ENCODE peak calls at places on chromosome 1, in six cellular contexts. K is prostate gland, L is sigmoid colon, E is breast epithelium, P is stomach, V is spleen. F is an unnamed sample.

GRCh38 chr1:200740291-200741212 is 1.9 kb downstream of the CAMSAP2 start:
- DNase-seq in K (no peak), L (no peak), E (no peak), P (no peak), V (no peak), F (no peak)

GRCh38 chr1:112956503-112957132 is 622 bp upstream of the SLC16A1 start:
- DNase-seq in K (peak; percentile 10), L (peak; percentile 78), E (no peak), P (no peak), V (no peak), F (peak; percentile 92)

GRCh38 chr1:219085082-219085481 is 88.6 kb upstream of the LYPLAL1 start:
- DNase-seq in K (no peak), L (no peak), E (no peak), P (no peak), V (no peak), F (no peak)

GRCh38 chr1:3339856-3340255 is 114.6 kb upstream of the ARHGEF16 start:
- DNase-seq in K (no peak), L (no peak), E (no peak), P (no peak), V (no peak), F (no peak)

GRCh38 chr1:244049142-244049968 is 1.7 kb upstream of the ZBTB18 start:
- DNase-seq in K (peak; percentile 19), L (peak; percentile 71), E (no peak), P (no peak), V (peak; percentile 94), F (no peak)

GRCh38 chr1:87119741-87120140 is 205.3 kb downstream of the HS2ST1 start:
- DNase-seq in K (no peak), L (no peak), E (no peak), P (no peak), V (no peak), F (peak; percentile 80)

GRCh38 chr1:110877776-110878175 is 4.8 kb downstream of the CD53 start:
- DNase-seq in K (no peak), L (no peak), E (no peak), P (no peak), V (no peak), F (no peak)

GRCh38 chr1:2174348-2175054 is 20.1 kb downstream of the FAAP20 start:
- DNase-seq in K (peak; percentile 55), L (peak; percentile 89), E (no peak), P (peak; percentile 48), V (peak; percentile 86), F (no peak)

GRCh38 chr1:21342961-21343838 is 52.9 kb upstream of the ECE1 start:
- DNase-seq in K (peak; percentile 65), L (peak; percentile 71), E (no peak), P (no peak), V (no peak), F (no peak)

GRCh38 chr1:205458777-205459566 is 3.1 kb upstream of the BLACAT1 start:
- DNase-seq in K (no peak), L (no peak), E (no peak), P (no peak), V (no peak), F (no peak)

GRCh38 chr1:248618878-248619277 is 16.0 kb downstream of the OR2T11 start:
- DNase-seq in K (peak; percentile 23), L (no peak), E (peak; percentile 23), P (peak; percentile 70), V (no peak), F (no peak)

GRCh38 chr1:41370225-41370624 is 9.0 kb downstream of the FOXO6 start:
- DNase-seq in K (no peak), L (no peak), E (no peak), P (no peak), V (no peak), F (no peak)

DNA sequence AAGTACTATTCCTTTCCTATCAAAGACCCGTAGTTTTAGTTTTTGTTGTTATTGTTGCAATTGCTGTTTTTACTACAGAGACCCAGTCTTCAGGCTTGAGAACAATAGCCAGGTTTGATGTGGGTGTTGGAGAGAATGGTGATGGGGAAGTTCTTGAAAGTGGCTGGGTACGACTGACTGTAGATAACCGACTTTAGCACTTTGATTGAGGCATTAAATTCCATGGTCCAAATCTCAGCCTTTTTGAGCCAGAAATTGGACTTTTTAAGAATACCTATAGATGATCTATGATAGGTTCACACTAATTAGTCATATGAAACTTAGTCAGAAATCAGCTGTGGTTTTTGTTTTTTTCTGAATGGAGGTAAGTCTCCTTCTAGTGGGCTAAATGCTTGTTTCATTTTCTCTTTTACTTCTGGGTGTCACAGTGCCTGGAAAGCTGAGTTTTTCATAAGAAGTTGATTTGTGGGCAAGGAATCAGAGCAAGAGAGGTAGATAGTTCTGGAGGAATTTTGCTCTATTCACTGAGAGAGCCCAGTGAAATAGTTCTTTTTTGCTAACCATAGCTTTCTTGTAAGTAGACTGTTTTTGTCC is 2.8 kb downstream of the PPIH start:
- DNase-seq in K (no peak), L (no peak), E (no peak), P (no peak), V (no peak), F (no peak)
- TF ChIP-seq POLR2AphosphoS5 in K (no peak), L (no peak), E (no peak), P (no peak), V (no peak), F (no peak)

DNA sequence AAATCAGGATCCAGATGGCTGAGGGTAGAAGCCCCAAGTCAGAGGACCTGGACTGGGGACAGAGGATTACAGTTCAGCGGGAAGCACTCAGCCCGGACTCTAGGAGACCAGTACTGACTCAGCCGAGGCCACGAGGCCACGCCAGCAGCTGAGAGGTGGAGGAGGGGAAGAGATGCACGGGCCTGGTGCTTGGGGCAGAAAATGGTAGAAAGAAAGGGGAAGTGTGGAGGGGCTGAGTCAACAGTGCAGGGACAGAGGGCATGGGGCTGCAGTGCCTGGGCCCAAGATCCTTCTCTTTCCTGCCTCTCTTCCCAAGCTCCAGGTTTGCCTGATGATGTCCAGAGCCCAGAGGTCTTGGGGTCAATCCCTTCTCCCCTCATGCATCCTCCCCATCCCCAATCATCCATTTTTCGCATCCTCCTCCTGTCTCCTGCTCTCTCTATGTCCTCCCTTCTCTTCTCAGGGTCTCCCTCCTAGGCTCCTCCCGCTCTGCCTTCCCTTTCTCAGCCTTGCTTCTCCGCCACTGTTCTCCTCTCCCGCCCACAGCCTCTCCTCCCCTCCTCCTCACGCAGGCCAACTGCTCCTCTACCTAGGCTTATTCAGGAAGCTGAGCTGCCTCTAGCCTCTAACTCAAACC is 7.7 kb downstream of the ARHGEF2 start:
- DNase-seq in K (no peak), L (peak; percentile 87), E (no peak), P (peak; percentile 51), V (peak; percentile 94), F (no peak)
- TF ChIP-seq POLR2A in K (no peak), L (no peak), E (no peak), P (no peak), V (no peak), F (no peak)

GRCh38 chr1:31765041-31765467 is 914 bp upstream of the ADGRB2 start:
- DNase-seq in K (no peak), L (no peak), E (no peak), P (no peak), V (no peak), F (no peak)
- TF ChIP-seq CTCF in K (no peak), L (no peak), E (no peak), P (peak; percentile 3), V (no peak), F (no peak)

DNA sequence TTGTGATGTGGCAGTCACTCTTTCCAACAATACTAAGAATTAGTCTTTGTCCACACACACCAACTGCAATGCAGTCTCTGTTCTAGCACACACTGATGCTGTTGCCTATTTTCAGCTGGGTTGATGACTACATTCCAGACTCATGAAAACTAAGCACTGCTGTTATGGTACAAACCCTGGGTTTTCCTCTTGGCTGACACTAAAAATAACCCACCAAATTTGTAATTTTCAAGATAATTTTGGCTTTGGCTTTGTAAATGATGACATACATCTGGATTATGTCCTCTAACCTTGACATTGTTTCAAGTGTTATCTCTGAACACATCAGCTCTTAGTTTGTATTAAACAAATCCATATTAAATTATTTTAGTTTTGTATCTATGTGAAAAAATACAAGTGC is 444.8 kb downstream of the PTPRC start:
- DNase-seq in K (no peak), L (no peak), E (no peak), P (no peak), V (no peak), F (no peak)
- TF ChIP-seq POLR2AphosphoS5 in K (no peak), L (no peak), E (no peak), P (no peak), V (no peak), F (no peak)

F was measured in esophagus muscularis mucosa.